ENCODE peak calls at places on chromosomes 4 and X, in ten cellular contexts. One of them, this sample, is unnamed.

GRCh38 chr4:38526412-38526811 is 137.6 kb upstream of the KLF3 start:
- DNase-seq in HS-5: no peak
- DNase-seq in spleen: no peak
- DNase-seq in H1: no peak
- DNase-seq in skeletal muscle cell: no peak
- DNase-seq in Right ventricle myocardium superior: no peak
- DNase-seq in NCI-H1092: no peak
- DNase-seq in H7: no peak
- DNase-seq in stimulated activated CD4-positive, alpha-beta T cell treated with anti-CD3 and anti-CD28 coated beads, Interleukin-4, amount 100 ng/mL, for 24 hours: no peak
- DNase-seq in Ammon's horn: no peak
- DNase-seq in this sample: no peak

GRCh38 chr4:78616046-78616498 is 64.5 kb downstream of the ANXA3 start:
- DNase-seq in HS-5: no peak
- DNase-seq in spleen: no peak
- DNase-seq in H1: no peak
- DNase-seq in skeletal muscle cell: no peak
- DNase-seq in Right ventricle myocardium superior: no peak
- DNase-seq in NCI-H1092: no peak
- DNase-seq in H7: no peak
- DNase-seq in stimulated activated CD4-positive, alpha-beta T cell treated with anti-CD3 and anti-CD28 coated beads, Interleukin-4, amount 100 ng/mL, for 24 hours: no peak
- DNase-seq in Ammon's horn: no peak
- DNase-seq in this sample: peak; percentile 28

GRCh38 chr4:184232212-184232611 is 14.5 kb upstream of the ENPP6 start:
- DNase-seq in HS-5: no peak
- DNase-seq in spleen: no peak
- DNase-seq in H1: no peak
- DNase-seq in skeletal muscle cell: no peak
- DNase-seq in Right ventricle myocardium superior: no peak
- DNase-seq in NCI-H1092: no peak
- DNase-seq in H7: no peak
- DNase-seq in stimulated activated CD4-positive, alpha-beta T cell treated with anti-CD3 and anti-CD28 coated beads, Interleukin-4, amount 100 ng/mL, for 24 hours: no peak
- DNase-seq in Ammon's horn: no peak
- DNase-seq in this sample: peak; percentile 18

GRCh38 chr4:29966386-29966785 is 753.8 kb upstream of the PCDH7 start:
- DNase-seq in HS-5: no peak
- DNase-seq in spleen: no peak
- DNase-seq in H1: no peak
- DNase-seq in skeletal muscle cell: no peak
- DNase-seq in Right ventricle myocardium superior: no peak
- DNase-seq in NCI-H1092: no peak
- DNase-seq in H7: no peak
- DNase-seq in stimulated activated CD4-positive, alpha-beta T cell treated with anti-CD3 and anti-CD28 coated beads, Interleukin-4, amount 100 ng/mL, for 24 hours: no peak
- DNase-seq in Ammon's horn: no peak
- DNase-seq in this sample: no peak

GRCh38 chr4:16227462-16227868 is 1.2 kb upstream of the TAPT1 start:
- DNase-seq in HS-5: no peak
- DNase-seq in spleen: peak; percentile 82
- DNase-seq in H1: no peak
- DNase-seq in skeletal muscle cell: no peak
- DNase-seq in Right ventricle myocardium superior: peak; percentile 62
- DNase-seq in NCI-H1092: no peak
- DNase-seq in H7: peak; percentile 28
- DNase-seq in stimulated activated CD4-positive, alpha-beta T cell treated with anti-CD3 and anti-CD28 coated beads, Interleukin-4, amount 100 ng/mL, for 24 hours: peak; percentile 7
- DNase-seq in Ammon's horn: no peak
- DNase-seq in this sample: no peak

GRCh38 chr4:139988863-139989765 is 164.9 kb downstream of the MAML3 start:
- DNase-seq in HS-5: peak; percentile 77
- DNase-seq in spleen: no peak
- DNase-seq in H1: no peak
- DNase-seq in skeletal muscle cell: peak; percentile 85
- DNase-seq in Right ventricle myocardium superior: no peak
- DNase-seq in NCI-H1092: no peak
- DNase-seq in H7: no peak
- DNase-seq in stimulated activated CD4-positive, alpha-beta T cell treated with anti-CD3 and anti-CD28 coated beads, Interleukin-4, amount 100 ng/mL, for 24 hours: peak; percentile 60
- DNase-seq in Ammon's horn: peak; percentile 73
- DNase-seq in this sample: peak; percentile 63

GRCh38 chr4:122908223-122908622 is 14.2 kb downstream of the NUDT6 start:
- DNase-seq in HS-5: no peak
- DNase-seq in spleen: no peak
- DNase-seq in H1: no peak
- DNase-seq in skeletal muscle cell: no peak
- DNase-seq in Right ventricle myocardium superior: no peak
- DNase-seq in NCI-H1092: no peak
- DNase-seq in H7: no peak
- DNase-seq in stimulated activated CD4-positive, alpha-beta T cell treated with anti-CD3 and anti-CD28 coated beads, Interleukin-4, amount 100 ng/mL, for 24 hours: no peak
- DNase-seq in Ammon's horn: no peak
- DNase-seq in this sample: no peak

GRCh38 chr4:3451956-3452355 is 10.2 kb downstream of the HGFAC start:
- DNase-seq in HS-5: peak; percentile 14
- DNase-seq in spleen: no peak
- DNase-seq in H1: no peak
- DNase-seq in skeletal muscle cell: peak; percentile 14
- DNase-seq in Right ventricle myocardium superior: no peak
- DNase-seq in NCI-H1092: no peak
- DNase-seq in H7: peak; percentile 8
- DNase-seq in stimulated activated CD4-positive, alpha-beta T cell treated with anti-CD3 and anti-CD28 coated beads, Interleukin-4, amount 100 ng/mL, for 24 hours: no peak
- DNase-seq in Ammon's horn: no peak
- DNase-seq in this sample: peak; percentile 26

GRCh38 chr4:150682126-150682525 is 100.2 kb downstream of the MAB21L2 start:
- DNase-seq in HS-5: no peak
- DNase-seq in spleen: no peak
- DNase-seq in H1: no peak
- DNase-seq in skeletal muscle cell: no peak
- DNase-seq in Right ventricle myocardium superior: no peak
- DNase-seq in NCI-H1092: no peak
- DNase-seq in H7: no peak
- DNase-seq in stimulated activated CD4-positive, alpha-beta T cell treated with anti-CD3 and anti-CD28 coated beads, Interleukin-4, amount 100 ng/mL, for 24 hours: no peak
- DNase-seq in Ammon's horn: no peak
- DNase-seq in this sample: no peak

GRCh38 chr4:105122334-105122733 is 24.3 kb upstream of the TET2 start:
- DNase-seq in HS-5: peak; percentile 33
- DNase-seq in spleen: no peak
- DNase-seq in H1: no peak
- DNase-seq in skeletal muscle cell: no peak
- DNase-seq in Right ventricle myocardium superior: no peak
- DNase-seq in NCI-H1092: no peak
- DNase-seq in H7: peak; percentile 24
- DNase-seq in stimulated activated CD4-positive, alpha-beta T cell treated with anti-CD3 and anti-CD28 coated beads, Interleukin-4, amount 100 ng/mL, for 24 hours: no peak
- DNase-seq in Ammon's horn: no peak
- DNase-seq in this sample: peak; percentile 82

GRCh38 chr4:150216725-150217124 is 138.5 kb downstream of the DCLK2 start:
- DNase-seq in HS-5: no peak
- DNase-seq in spleen: no peak
- DNase-seq in H1: no peak
- DNase-seq in skeletal muscle cell: no peak
- DNase-seq in Right ventricle myocardium superior: no peak
- DNase-seq in NCI-H1092: no peak
- DNase-seq in H7: no peak
- DNase-seq in stimulated activated CD4-positive, alpha-beta T cell treated with anti-CD3 and anti-CD28 coated beads, Interleukin-4, amount 100 ng/mL, for 24 hours: no peak
- DNase-seq in Ammon's horn: peak; percentile 85
- DNase-seq in this sample: no peak

GRCh38 chr4:139861471-139861870 is 195.9 kb downstream of the MGST2 start:
- DNase-seq in HS-5: no peak
- DNase-seq in spleen: no peak
- DNase-seq in H1: no peak
- DNase-seq in skeletal muscle cell: no peak
- DNase-seq in Right ventricle myocardium superior: no peak
- DNase-seq in NCI-H1092: no peak
- DNase-seq in H7: peak; percentile 32
- DNase-seq in stimulated activated CD4-positive, alpha-beta T cell treated with anti-CD3 and anti-CD28 coated beads, Interleukin-4, amount 100 ng/mL, for 24 hours: no peak
- DNase-seq in Ammon's horn: no peak
- DNase-seq in this sample: no peak

GRCh38 chr4:177057191-177057590 is 252.5 kb upstream of the NEIL3 start:
- DNase-seq in HS-5: no peak
- DNase-seq in spleen: no peak
- DNase-seq in H1: no peak
- DNase-seq in skeletal muscle cell: no peak
- DNase-seq in Right ventricle myocardium superior: no peak
- DNase-seq in NCI-H1092: no peak
- DNase-seq in H7: no peak
- DNase-seq in stimulated activated CD4-positive, alpha-beta T cell treated with anti-CD3 and anti-CD28 coated beads, Interleukin-4, amount 100 ng/mL, for 24 hours: no peak
- DNase-seq in Ammon's horn: no peak
- DNase-seq in this sample: no peak

GRCh38 chrX:861335-861890 is 230.8 kb downstream of the SHOX start:
- DNase-seq in HS-5: no peak
- DNase-seq in spleen: no peak
- DNase-seq in H1: peak; percentile 29
- DNase-seq in skeletal muscle cell: no peak
- DNase-seq in Right ventricle myocardium superior: no peak
- DNase-seq in NCI-H1092: no peak
- DNase-seq in H7: no peak
- DNase-seq in stimulated activated CD4-positive, alpha-beta T cell treated with anti-CD3 and anti-CD28 coated beads, Interleukin-4, amount 100 ng/mL, for 24 hours: no peak
- DNase-seq in Ammon's horn: no peak
- DNase-seq in this sample: no peak

GRCh38 chr4:80610845-80611244 is 275.3 kb downstream of the CFAP299 start:
- DNase-seq in HS-5: no peak
- DNase-seq in spleen: no peak
- DNase-seq in H1: no peak
- DNase-seq in skeletal muscle cell: peak; percentile 49
- DNase-seq in Right ventricle myocardium superior: no peak
- DNase-seq in NCI-H1092: no peak
- DNase-seq in H7: no peak
- DNase-seq in stimulated activated CD4-positive, alpha-beta T cell treated with anti-CD3 and anti-CD28 coated beads, Interleukin-4, amount 100 ng/mL, for 24 hours: no peak
- DNase-seq in Ammon's horn: no peak
- DNase-seq in this sample: no peak

GRCh38 chr4:37885496-37885895 is 5.4 kb upstream of the TBC1D1 start:
- DNase-seq in HS-5: no peak
- DNase-seq in spleen: no peak
- DNase-seq in H1: no peak
- DNase-seq in skeletal muscle cell: no peak
- DNase-seq in Right ventricle myocardium superior: no peak
- DNase-seq in NCI-H1092: no peak
- DNase-seq in H7: no peak
- DNase-seq in stimulated activated CD4-positive, alpha-beta T cell treated with anti-CD3 and anti-CD28 coated beads, Interleukin-4, amount 100 ng/mL, for 24 hours: no peak
- DNase-seq in Ammon's horn: peak; percentile 36
- DNase-seq in this sample: no peak

GRCh38 chr4:93409035-93409434 is 419.5 kb upstream of the ATOH1 start:
- DNase-seq in HS-5: no peak
- DNase-seq in spleen: no peak
- DNase-seq in H1: no peak
- DNase-seq in skeletal muscle cell: no peak
- DNase-seq in Right ventricle myocardium superior: no peak
- DNase-seq in NCI-H1092: no peak
- DNase-seq in H7: peak; percentile 22
- DNase-seq in stimulated activated CD4-positive, alpha-beta T cell treated with anti-CD3 and anti-CD28 coated beads, Interleukin-4, amount 100 ng/mL, for 24 hours: no peak
- DNase-seq in Ammon's horn: no peak
- DNase-seq in this sample: no peak

GRCh38 chr4:113996599-113997177 is 17.2 kb upstream of the ARSJ start:
- DNase-seq in HS-5: no peak
- DNase-seq in spleen: no peak
- DNase-seq in H1: no peak
- DNase-seq in skeletal muscle cell: no peak
- DNase-seq in Right ventricle myocardium superior: no peak
- DNase-seq in NCI-H1092: no peak
- DNase-seq in H7: no peak
- DNase-seq in stimulated activated CD4-positive, alpha-beta T cell treated with anti-CD3 and anti-CD28 coated beads, Interleukin-4, amount 100 ng/mL, for 24 hours: no peak
- DNase-seq in Ammon's horn: no peak
- DNase-seq in this sample: no peak

GRCh38 chrX:136692271-136692670 is 44.3 kb downstream of the CD40LG start:
- DNase-seq in HS-5: no peak
- DNase-seq in spleen: no peak
- DNase-seq in H1: no peak
- DNase-seq in skeletal muscle cell: no peak
- DNase-seq in Right ventricle myocardium superior: no peak
- DNase-seq in NCI-H1092: no peak
- DNase-seq in H7: no peak
- DNase-seq in stimulated activated CD4-positive, alpha-beta T cell treated with anti-CD3 and anti-CD28 coated beads, Interleukin-4, amount 100 ng/mL, for 24 hours: no peak
- DNase-seq in Ammon's horn: no peak
- DNase-seq in this sample: no peak

GRCh38 chr4:128516568-128516967 is 229.0 kb upstream of the PGRMC2 start:
- DNase-seq in HS-5: no peak
- DNase-seq in spleen: no peak
- DNase-seq in H1: no peak
- DNase-seq in skeletal muscle cell: peak; percentile 54
- DNase-seq in Right ventricle myocardium superior: no peak
- DNase-seq in NCI-H1092: no peak
- DNase-seq in H7: no peak
- DNase-seq in stimulated activated CD4-positive, alpha-beta T cell treated with anti-CD3 and anti-CD28 coated beads, Interleukin-4, amount 100 ng/mL, for 24 hours: no peak
- DNase-seq in Ammon's horn: no peak
- DNase-seq in this sample: no peak

GRCh38 chr4:77538574-77539157 is 67.0 kb upstream of the CXCL13 start:
- DNase-seq in HS-5: no peak
- DNase-seq in spleen: no peak
- DNase-seq in H1: no peak
- DNase-seq in skeletal muscle cell: peak; percentile 9
- DNase-seq in Right ventricle myocardium superior: no peak
- DNase-seq in NCI-H1092: no peak
- DNase-seq in H7: no peak
- DNase-seq in stimulated activated CD4-positive, alpha-beta T cell treated with anti-CD3 and anti-CD28 coated beads, Interleukin-4, amount 100 ng/mL, for 24 hours: no peak
- DNase-seq in Ammon's horn: no peak
- DNase-seq in this sample: peak; percentile 54

GRCh38 chr4:186840771-186841301 is 117.2 kb upstream of the FAT1 start:
- DNase-seq in HS-5: no peak
- DNase-seq in spleen: no peak
- DNase-seq in H1: no peak
- DNase-seq in skeletal muscle cell: no peak
- DNase-seq in Right ventricle myocardium superior: peak; percentile 50
- DNase-seq in NCI-H1092: no peak
- DNase-seq in H7: no peak
- DNase-seq in stimulated activated CD4-positive, alpha-beta T cell treated with anti-CD3 and anti-CD28 coated beads, Interleukin-4, amount 100 ng/mL, for 24 hours: no peak
- DNase-seq in Ammon's horn: no peak
- DNase-seq in this sample: no peak

GRCh38 chr4:55859711-55860110 is 6.3 kb downstream of the EXOC1 start:
- DNase-seq in HS-5: no peak
- DNase-seq in spleen: no peak
- DNase-seq in H1: no peak
- DNase-seq in skeletal muscle cell: no peak
- DNase-seq in Right ventricle myocardium superior: no peak
- DNase-seq in NCI-H1092: no peak
- DNase-seq in H7: no peak
- DNase-seq in stimulated activated CD4-positive, alpha-beta T cell treated with anti-CD3 and anti-CD28 coated beads, Interleukin-4, amount 100 ng/mL, for 24 hours: no peak
- DNase-seq in Ammon's horn: no peak
- DNase-seq in this sample: no peak

GRCh38 chrX:153511784-153512500 is 5.5 kb upstream of the ATP2B3 start:
- DNase-seq in HS-5: no peak
- DNase-seq in spleen: no peak
- DNase-seq in H1: no peak
- DNase-seq in skeletal muscle cell: no peak
- DNase-seq in Right ventricle myocardium superior: no peak
- DNase-seq in NCI-H1092: no peak
- DNase-seq in H7: no peak
- DNase-seq in stimulated activated CD4-positive, alpha-beta T cell treated with anti-CD3 and anti-CD28 coated beads, Interleukin-4, amount 100 ng/mL, for 24 hours: no peak
- DNase-seq in Ammon's horn: no peak
- DNase-seq in this sample: no peak